ENCODE peak calls at places on chromosomes 13 and 19, in seven cellular contexts. R, G, J, T, S, O and U are unnamed samples.

GRCh38 chr13:51539887-51540286 is 44.4 kb upstream of the WDFY2 start:
- DNase-seq in T (peak; percentile 67), G (no peak), R (no peak), O (no peak), S (no peak), J (peak; percentile 50), U (no peak)

GRCh38 chr13:44790289-44790688 is 199.0 kb downstream of the NUFIP1 start:
- DNase-seq in O (peak; percentile 68), T (no peak), J (no peak), S (no peak), G (no peak), R (no peak), U (no peak)

GRCh38 chr19:5696196-5697021 is 6.3 kb downstream of the RPL36 start:
- DNase-seq in S (no peak), G (no peak), J (no peak), O (no peak), T (no peak), R (no peak), U (no peak)

GRCh38 chr13:99995503-99996176 is 14.1 kb downstream of the ZIC2 start:
- DNase-seq in O (peak; percentile 48), T (no peak), J (peak; percentile 37), R (no peak), S (no peak), G (no peak), U (no peak)

GRCh38 chr19:50214699-50215543 is 11.5 kb downstream of the MYH14 start:
- DNase-seq in T (no peak), J (no peak), O (no peak), S (no peak), R (peak; percentile 79), G (no peak), U (no peak)

GRCh38 chr13:19601749-19602725 is 31.4 kb upstream of the MPHOSPH8 start:
- DNase-seq in G (no peak), J (peak; percentile 33), T (peak; percentile 27), O (peak; percentile 48), R (peak; percentile 66), S (peak; percentile 80), U (no peak)

GRCh38 chr19:50358483-50359431 is 6.7 kb downstream of the NAPSA start:
- DNase-seq in J (peak; percentile 46), R (no peak), O (no peak), S (peak; percentile 90), G (no peak), T (peak; percentile 20), U (no peak)

GRCh38 chr19:56538254-56538760 is 441 bp upstream of the ZFP28 start:
- DNase-seq in T (peak; percentile 85), O (peak; percentile 87), R (peak; percentile 95), S (peak; percentile 81), J (peak; percentile 86), G (peak; percentile 66), U (no peak)

GRCh38 chr19:31173991-31174390 is 175.2 kb downstream of the TSHZ3 start:
- DNase-seq in G (no peak), J (no peak), T (no peak), S (no peak), O (no peak), R (no peak), U (no peak)

GRCh38 chr19:30682576-30683536 is 310.7 kb downstream of the ZNF536 start:
- DNase-seq in R (peak; percentile 87), T (peak; percentile 82), S (peak; percentile 81), J (peak; percentile 86), O (peak; percentile 68), G (peak; percentile 61), U (peak; percentile 53)

GRCh38 chr13:22049384-22049783 is 378.5 kb downstream of the FGF9 start:
- DNase-seq in J (no peak), R (peak; percentile 40), S (no peak), O (no peak), T (peak; percentile 50), G (peak; percentile 15), U (no peak)

GRCh38 chr13:93603043-93603442 is 376.4 kb downstream of the GPC6 start:
- DNase-seq in R (no peak), S (no peak), G (peak; percentile 30), T (peak; percentile 82), O (peak; percentile 86), J (peak; percentile 96), U (no peak)

GRCh38 chr19:43762814-43763213 is 8.1 kb upstream of the SMG9 start:
- DNase-seq in T (no peak), O (no peak), J (no peak), R (no peak), G (no peak), S (no peak), U (no peak)

GRCh38 chr13:102597029-102598015 is 536 bp downstream of the TPP2 start:
- DNase-seq in S (peak; percentile 25), G (no peak), R (peak; percentile 34), O (peak; percentile 18), J (peak; percentile 29), T (peak; percentile 52), U (peak; percentile 18)

GRCh38 chr13:59461411-59461810 is 702.3 kb downstream of the DIAPH3 start:
- DNase-seq in S (no peak), J (no peak), G (no peak), O (no peak), R (no peak), T (no peak), U (no peak)

DNA sequence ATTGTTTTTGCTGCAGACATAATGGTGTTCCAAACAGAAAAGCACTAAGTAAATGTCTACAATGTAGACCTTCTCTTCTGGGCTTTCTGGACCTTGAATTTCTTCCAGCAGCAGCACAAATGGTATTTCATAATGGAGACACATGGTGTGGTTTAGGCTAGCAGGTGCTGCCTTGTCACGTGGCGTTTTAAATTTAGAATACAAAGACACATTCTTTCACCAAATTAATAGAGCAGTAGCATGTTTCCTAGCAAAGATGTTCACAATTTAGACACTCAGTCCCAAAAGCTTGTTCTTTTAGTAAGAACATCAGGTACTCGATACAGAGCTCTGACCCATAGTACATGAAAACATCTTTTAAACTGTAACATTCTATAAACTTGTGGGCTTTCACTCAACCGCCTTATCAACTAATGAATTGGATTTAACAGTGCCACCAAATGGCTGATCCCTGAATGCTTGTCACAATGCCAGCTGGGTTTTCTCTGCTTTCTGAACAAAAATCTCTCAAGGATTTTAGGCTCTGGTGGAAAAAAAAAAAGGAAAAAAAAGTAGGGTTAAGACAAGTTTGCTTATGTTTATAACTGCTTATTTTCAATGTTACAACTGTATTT is 290.1 kb downstream of the DCLK1 start:
- DNase-seq in T (no peak), J (no peak), G (no peak), S (no peak), O (no peak), R (no peak), U (no peak)
- TF ChIP-seq CTCF in T (no peak), J (no peak), G (no peak), S (no peak), O (no peak), R (no peak), U (no peak)

GRCh38 chr19:39179754-39180153 is 17.0 kb upstream of the NCCRP1 start:
- DNase-seq in T (no peak), J (no peak), G (no peak), R (no peak), O (no peak), S (no peak), U (no peak)
- TF ChIP-seq CTCF in T (no peak), J (no peak), G (no peak), R (no peak), O (no peak), S (no peak), U (no peak)

GRCh38 chr13:62019858-62020257 is 604.2 kb upstream of the PCDH20 start:
- DNase-seq in T (no peak), J (no peak), G (no peak), S (no peak), O (no peak), R (no peak), U (no peak)

DNA sequence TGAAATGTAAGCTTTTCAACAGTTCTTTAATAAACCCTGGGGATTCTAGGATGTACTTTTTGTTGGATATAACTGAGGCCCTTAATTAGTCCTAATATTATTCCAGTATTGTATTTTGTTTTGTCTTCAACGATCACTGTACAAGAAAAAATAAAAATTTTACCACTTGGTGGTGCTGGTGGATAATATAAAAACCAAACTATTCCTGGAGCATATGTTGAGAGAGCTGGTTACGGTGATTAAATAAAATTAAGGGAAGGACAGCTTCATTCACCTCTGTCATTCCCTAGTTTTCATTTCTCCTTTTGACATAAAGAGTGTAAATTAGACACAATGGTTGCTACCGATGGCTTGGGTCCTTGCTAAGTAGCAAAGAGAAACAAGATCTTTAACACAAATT is 598.6 kb upstream of the PCDH20 start:
- DNase-seq in S (no peak), T (peak; percentile 1), G (no peak), J (no peak), O (no peak), R (peak; percentile 6), U (peak; percentile 32)
- TF ChIP-seq CTCF in S (no peak), T (no peak), G (no peak), J (no peak), O (peak; percentile 20), R (peak; percentile 49), U (peak; percentile 72)

DNA sequence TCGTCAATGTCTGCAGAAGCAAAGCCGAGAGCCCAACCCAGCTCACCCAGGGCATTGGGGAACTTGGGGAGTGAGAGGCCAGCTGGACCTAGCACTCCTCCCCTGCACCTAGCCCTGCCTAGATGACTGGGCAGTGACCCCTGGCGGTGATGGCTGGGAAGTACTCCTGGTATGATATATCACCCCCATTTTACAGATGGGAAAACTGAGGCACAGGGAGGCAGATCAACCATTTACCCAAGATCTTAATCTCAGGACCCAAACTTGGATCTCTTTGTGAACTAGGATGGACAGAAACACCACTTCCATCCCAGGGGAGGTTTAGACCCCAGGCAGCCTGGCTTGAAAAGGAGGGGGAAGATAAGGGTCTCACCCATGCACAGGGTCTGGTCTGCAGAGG is 43.5 kb downstream of the CCL25 start:
- DNase-seq in G (no peak), T (no peak), J (no peak), O (no peak), S (no peak), R (no peak), U (peak; percentile 8)
- TF ChIP-seq CTCF in G (peak; percentile 7), T (no peak), J (peak; percentile 4), O (no peak), S (peak; percentile 7), R (no peak), U (peak; percentile 64)